ENCODE peak calls at places on chromosomes 2 and 18, in four cellular contexts. Y, I, W and A are unnamed samples. For H3K27me3, the result is how much of the 10 kb centered on the place peaks cover.

GRCh38 chr2:143083636-143084035 is 45.6 kb upstream of the ARHGAP15 start:
- DNase-seq in I (no peak), W (peak), Y (no peak), A (peak)

GRCh38 chr2:76314621-76315020 is 603.9 kb upstream of the GCFC2 start:
- DNase-seq in W (no peak), I (no peak), Y (no peak), A (no peak)

GRCh38 chr18:23333827-23334226 is 119.3 kb upstream of the RIOK3 start:
- DNase-seq in I (no peak), W (no peak), Y (no peak), A (no peak)

GRCh38 chr2:133197156-133197555 is 371.1 kb downstream of the NCKAP5 start:
- DNase-seq in I (no peak), W (no peak), Y (no peak), A (no peak)

GRCh38 chr2:70132244-70133126 is 45.2 kb downstream of the PCBP1 start:
- DNase-seq in W (peak), Y (no peak), I (peak), A (no peak)

GRCh38 chr2:222959358-222959757 is 92.6 kb upstream of the KCNE4 start:
- DNase-seq in W (no peak), I (no peak), Y (no peak), A (peak)

GRCh38 chr2:176176233-176176632 is 12.2 kb upstream of the HOXD1 start:
- DNase-seq in W (no peak), Y (no peak), I (no peak), A (no peak)

GRCh38 chr2:47038656-47039501 is 116.2 kb downstream of the STPG4 start:
- DNase-seq in Y (no peak), W (peak), I (no peak), A (no peak)

GRCh38 chr2:149094217-149095015 is 55.9 kb downstream of the LYPD6B start:
- DNase-seq in Y (no peak), I (no peak), W (no peak), A (no peak)

GRCh38 chr2:213537579-213537978 is 253.3 kb downstream of the SPAG16 start:
- DNase-seq in I (no peak), W (peak), Y (no peak), A (no peak)

GRCh38 chr2:20590704-20591515 is 60.0 kb downstream of the HS1BP3 start:
- DNase-seq in Y (no peak), I (peak), W (no peak), A (no peak)

GRCh38 chr18:58419587-58420199 is 209.2 kb downstream of the ALPK2 start:
- DNase-seq in I (no peak), Y (no peak), W (no peak), A (no peak)

GRCh38 chr2:38436227-38436664 is 59.2 kb upstream of the ATL2 start:
- DNase-seq in Y (no peak), I (no peak), W (no peak), A (no peak)

GRCh38 chr18:63111549-63112402 is 207.8 kb downstream of the BCL2 start:
- DNase-seq in W (peak), I (no peak), Y (no peak), A (no peak)

GRCh38 chr18:25039781-25040180 is 312.2 kb downstream of the ZNF521 start:
- DNase-seq in W (no peak), Y (no peak), I (no peak), A (no peak)

GRCh38 chr18:38170845-38171244 is 605.2 kb upstream of the CELF4 start:
- DNase-seq in W (no peak), Y (no peak), I (no peak), A (no peak)

GRCh38 chr2:53970095-53970897 is 497 bp downstream of the PSME4 start:
- DNase-seq in Y (peak), I (peak), W (peak), A (no peak)

GRCh38 chr2:158761626-158762025 is 33.5 kb upstream of the DAPL1 start:
- DNase-seq in I (no peak), Y (no peak), W (no peak), A (peak)

GRCh38 chr2:98020992-98021713 is 25.4 kb upstream of the TMEM131 start:
- DNase-seq in W (no peak), I (peak), Y (no peak), A (no peak)

GRCh38 chr2:127064642-127065250 is 42.2 kb downstream of the BIN1 start:
- DNase-seq in I (peak), Y (peak), W (peak), A (peak)

GRCh38 chr2:239544846-239545465 is 144.1 kb upstream of the HDAC4 start:
- DNase-seq in I (no peak), Y (no peak), W (no peak), A (no peak)

GRCh38 chr2:196745711-196746110 is 53.8 kb downstream of the GTF3C3 start:
- DNase-seq in I (no peak), W (no peak), Y (no peak), A (no peak)

GRCh38 chr2:207253946-207254345 is 88.2 kb upstream of the KLF7 start:
- DNase-seq in Y (no peak), W (no peak), I (no peak), A (peak)

GRCh38 chr2:109612991-109613921 is 510 bp downstream of the SEPTIN10 start:
- DNase-seq in Y (no peak), W (peak), I (peak), A (no peak)

GRCh38 chr18:74013955-74014354 is 133.7 kb downstream of the FBXO15 start:
- DNase-seq in W (no peak), I (no peak), Y (no peak), A (peak)

GRCh38 chr2:204157684-204158083 is 221.1 kb downstream of the ICOS start:
- DNase-seq in Y (no peak), I (no peak), W (no peak), A (no peak)

GRCh38 chr2:73920577-73921545 is 5.8 kb upstream of the DGUOK start:
- DNase-seq in Y (peak), I (peak), W (no peak), A (no peak)

GRCh38 chr2:54512663-54513363 is 56.7 kb downstream of the SPTBN1 start:
- DNase-seq in I (no peak), Y (no peak), W (peak), A (no peak)

GRCh38 chr18:76234559-76234958 is 260.5 kb downstream of the ZNF516 start:
- DNase-seq in W (no peak), Y (no peak), I (no peak), A (no peak)

GRCh38 chr18:78242307-78242643 is 737.3 kb upstream of the SALL3 start:
- DNase-seq in Y (no peak), I (peak), W (no peak), A (no peak)

GRCh38 chr2:235639387-235639786 is 145.5 kb downstream of the AGAP1 start:
- DNase-seq in W (no peak), I (peak), Y (no peak), A (peak)

GRCh38 chr18:29661924-29662323 is 1380.6 kb downstream of the DSC3 start:
- DNase-seq in I (no peak), Y (no peak), W (no peak), A (no peak)

GRCh38 chr18:48745293-48745692 is 205.5 kb downstream of the SMAD7 start:
- DNase-seq in W (no peak), I (no peak), Y (no peak), A (no peak)

GRCh38 chr2:207565736-207566135 is 36.0 kb downstream of the CREB1 start:
- DNase-seq in I (no peak), W (no peak), Y (no peak), A (no peak)

DNA sequence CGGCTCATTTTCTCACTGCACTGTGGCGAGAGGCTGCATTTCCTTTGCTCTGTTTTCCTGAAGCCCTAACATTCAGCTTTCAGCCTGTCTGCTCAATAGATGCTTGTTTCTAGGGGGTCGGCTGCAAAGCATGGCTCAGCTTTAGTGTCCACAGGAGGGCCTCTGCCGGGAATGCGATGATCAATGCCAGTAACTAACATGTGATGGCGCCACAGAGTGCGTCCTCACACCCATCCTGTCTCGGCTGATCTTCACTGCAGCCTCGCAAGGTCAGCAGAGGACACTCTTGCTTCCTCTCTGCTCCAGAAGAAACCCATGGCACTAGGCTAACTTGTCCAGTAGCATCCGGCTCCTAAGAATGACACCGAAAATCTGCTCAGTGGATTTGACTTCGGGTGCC is 156.4 kb upstream of the PXDN start:
- DNase-seq in I (no peak), W (no peak), Y (no peak), A (no peak)
- TF ChIP-seq CTCF in I (no peak), W (no peak), Y (peak), A (no peak)

GRCh38 chr2:224260605-224261004 is 141.3 kb downstream of the FAM124B start:
- DNase-seq in W (no peak), Y (no peak), I (no peak), A (no peak)
- H3K4me3 ChIP-seq in W (no peak), Y (no peak), I (no peak), A (no peak)

GRCh38 chr18:596288-596881 is 403 bp upstream of the CLUL1 start:
- DNase-seq in W (peak), Y (peak), I (no peak), A (no peak)
- H3K27me3 ChIP-seq in W (under half), Y (under half), I (under half), A (under half)

DNA sequence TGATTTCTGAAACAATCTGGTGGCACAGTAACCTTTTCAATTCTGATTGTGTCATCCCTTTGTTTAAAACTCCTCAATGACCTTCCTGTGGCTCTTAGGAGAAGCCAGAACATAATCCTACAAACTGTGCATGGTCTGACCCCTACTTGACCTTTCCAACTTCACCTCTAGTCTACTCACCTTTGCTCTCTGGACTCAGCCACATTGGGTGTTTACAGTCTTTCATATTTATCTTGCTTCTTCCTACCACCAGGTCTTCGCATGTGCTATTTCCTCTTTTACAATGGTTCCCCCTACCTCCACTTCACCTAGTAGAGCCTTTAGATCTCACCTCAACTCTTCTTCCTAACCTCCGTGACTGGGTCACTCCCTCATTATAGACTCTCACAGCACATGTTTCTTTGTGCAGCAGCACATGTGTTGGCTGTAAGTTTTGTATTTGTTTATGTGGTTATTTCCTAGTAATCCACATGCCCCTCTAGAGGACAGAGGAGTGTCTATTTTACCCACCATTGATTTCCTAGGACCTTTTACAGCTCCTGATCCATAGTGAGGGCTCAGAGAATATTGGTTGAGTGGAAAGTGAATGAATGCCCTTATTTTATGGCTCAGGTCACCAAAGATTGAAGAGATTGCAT is 320.8 kb upstream of the MEIS1 start:
- DNase-seq in I (no peak), W (no peak), Y (no peak), A (no peak)
- TF ChIP-seq CTCF in I (no peak), W (no peak), Y (no peak), A (no peak)

GRCh38 chr2:66576381-66577330 is 141.7 kb downstream of the MEIS1 start:
- DNase-seq in W (no peak), I (no peak), Y (no peak), A (no peak)

GRCh38 chr2:66575625-66576371 is 140.9 kb downstream of the MEIS1 start:
- DNase-seq in W (no peak), I (no peak), Y (peak), A (no peak)

GRCh38 chr2:66578853-66579158 is 143.9 kb downstream of the MEIS1 start:
- DNase-seq in Y (no peak), W (no peak), I (no peak), A (no peak)

GRCh38 chr2:66578067-66578852 is 143.3 kb downstream of the MEIS1 start:
- DNase-seq in I (no peak), W (no peak), Y (no peak), A (no peak)

GRCh38 chr2:66577331-66578041 is 142.6 kb downstream of the MEIS1 start:
- DNase-seq in W (no peak), I (no peak), Y (no peak), A (no peak)
- H3K4me3 ChIP-seq in W (no peak), I (peak), Y (no peak), A (no peak)

DNA sequence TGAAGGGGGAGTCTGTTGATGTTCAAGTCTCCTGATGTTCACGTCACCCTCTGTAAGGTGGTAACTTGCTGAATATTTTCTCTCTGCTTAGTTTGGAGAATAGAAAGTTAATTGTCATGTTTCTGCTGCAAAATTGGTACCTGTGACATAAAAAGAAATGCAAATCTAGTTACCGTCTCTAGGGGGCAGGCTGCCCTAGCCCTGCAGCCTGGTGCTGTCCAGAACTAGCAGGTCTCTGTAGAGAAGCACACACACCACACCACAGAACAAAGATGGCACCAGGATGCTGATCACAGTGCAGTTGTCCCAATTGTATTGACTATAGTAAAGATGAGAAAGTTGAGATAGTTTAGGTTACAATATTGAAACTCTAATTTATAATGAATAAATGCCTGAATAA is 47.0 kb downstream of the SLC9A4 start:
- DNase-seq in W (peak), Y (peak), I (peak), A (no peak)
- H3K27me3 ChIP-seq in W (under half), Y (under half), I (under half), A (under half)

DNA sequence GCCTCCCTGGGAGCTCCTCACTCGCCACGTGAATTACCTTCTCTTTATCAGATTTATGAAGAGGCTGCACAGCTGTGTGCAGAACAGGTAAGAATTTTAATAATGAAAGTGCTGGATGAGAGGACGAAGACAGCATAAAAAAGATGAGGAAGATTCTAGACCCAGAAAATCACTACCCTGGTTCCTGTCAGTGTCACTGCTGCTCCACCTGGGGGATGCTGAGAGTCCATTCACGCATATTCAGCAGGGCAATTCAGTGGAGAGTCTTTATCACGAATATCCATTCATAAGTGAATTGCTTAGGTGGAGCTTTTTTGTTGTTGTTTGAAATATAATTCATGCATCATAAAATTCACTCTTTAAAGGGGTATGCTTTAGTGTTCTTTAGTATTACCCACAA is 52.0 kb downstream of the MRPL33 start:
- DNase-seq in I (no peak), W (no peak), Y (no peak), A (no peak)
- TF ChIP-seq CTCF in I (no peak), W (no peak), Y (peak), A (no peak)

DNA sequence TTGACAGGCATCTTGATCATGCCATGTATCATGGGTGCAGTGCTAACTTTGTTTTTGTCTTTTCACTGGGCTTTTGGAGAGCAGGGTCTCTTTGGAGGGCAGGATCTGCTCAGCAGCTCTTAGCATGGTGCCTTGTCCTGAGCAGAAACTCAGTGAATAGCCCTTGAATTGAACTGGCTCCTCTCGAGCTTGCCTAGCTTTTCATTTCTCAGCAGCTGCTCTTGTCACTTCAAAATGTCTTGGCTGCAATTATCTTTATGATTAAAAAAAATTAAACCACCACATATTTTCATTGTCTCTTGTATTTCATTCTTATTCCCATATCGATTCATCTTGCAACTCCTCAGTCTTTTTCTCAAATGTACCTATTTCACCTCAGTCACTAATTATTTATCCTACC is 50.5 kb downstream of the CCDC85A start:
- DNase-seq in I (no peak), W (no peak), Y (no peak), A (no peak)
- H3K4me3 ChIP-seq in I (no peak), W (no peak), Y (no peak), A (no peak)